ENCODE peak calls at places on chromosomes 12 and 14, in five cellular contexts. Y is tibial artery, F is thoracic aorta, J is cardiac fibroblast, H is body of pancreas. A is an unnamed sample.

GRCh38 chr14:65330416-65330815 is 82.1 kb upstream of the FUT8 start:
- DNase-seq in Y (no peak), J (no peak), H (no peak), F (no peak), A (no peak)

GRCh38 chr12:52207895-52208294 is 16.1 kb upstream of the KRT80 start:
- DNase-seq in F (no peak), Y (peak), J (peak), H (peak), A (no peak)

GRCh38 chr14:102264775-102265174 is 40.2 kb downstream of the MOK start:
- DNase-seq in Y (no peak), F (no peak), J (no peak), H (peak), A (no peak)

GRCh38 chr12:111271674-111272418 is 97.0 kb downstream of the PHETA1 start:
- DNase-seq in Y (no peak), H (no peak), J (peak), F (no peak), A (no peak)

GRCh38 chr14:52048641-52049204 is 20.1 kb downstream of the NID2 start:
- DNase-seq in H (no peak), F (no peak), Y (peak), J (no peak), A (no peak)

GRCh38 chr12:4250691-4251090 is 22.9 kb upstream of the CCND2 start:
- DNase-seq in H (no peak), Y (no peak), J (no peak), F (no peak), A (no peak)

GRCh38 chr14:49767473-49768300 is at the start of gene KLHDC2:
- DNase-seq in H (peak), J (peak), F (peak), Y (peak), A (peak)

GRCh38 chr12:26699237-26699636 is 133.8 kb downstream of the ITPR2 start:
- DNase-seq in H (no peak), Y (no peak), J (peak), F (no peak), A (no peak)

GRCh38 chr12:89206375-89206774 is 145.9 kb downstream of the DUSP6 start:
- DNase-seq in Y (no peak), H (no peak), F (no peak), J (no peak), A (no peak)

GRCh38 chr14:36047912-36048311 is 128.6 kb downstream of the PTCSC3 start:
- DNase-seq in F (no peak), H (no peak), J (no peak), Y (no peak), A (no peak)

GRCh38 chr14:32366995-32367394 is 37.9 kb downstream of the AKAP6 start:
- DNase-seq in Y (no peak), F (no peak), H (no peak), J (peak), A (no peak)

GRCh38 chr14:92819011-92819410 is 24.9 kb downstream of the GOLGA5 start:
- DNase-seq in Y (no peak), H (no peak), J (no peak), F (no peak), A (no peak)

GRCh38 chr14:38208825-38209562 is 1.3 kb downstream of the SSTR1 start:
- DNase-seq in Y (peak), F (no peak), J (peak), H (peak), A (no peak)

GRCh38 chr12:14948672-14949071 is 10.3 kb upstream of the ERP27 start:
- DNase-seq in H (peak), Y (peak), J (peak), F (peak), A (peak)

GRCh38 chr14:63760014-63760413 is 32.1 kb upstream of the SGPP1 start:
- DNase-seq in Y (no peak), H (no peak), J (no peak), F (no peak), A (peak)

GRCh38 chr12:22287056-22287455 is 47.5 kb downstream of the ST8SIA1 start:
- DNase-seq in Y (no peak), J (no peak), H (no peak), F (no peak), A (no peak)

GRCh38 chr14:85437143-85437542 is 92.8 kb upstream of the FLRT2 start:
- DNase-seq in Y (no peak), H (peak), F (no peak), J (peak), A (no peak)

GRCh38 chr12:25959069-25959961 is 833 bp downstream of the RASSF8 start:
- DNase-seq in F (peak), H (peak), J (peak), Y (peak), A (peak)

GRCh38 chr12:29616664-29617409 is 119.4 kb upstream of the OVCH1 start:
- DNase-seq in J (peak), F (no peak), H (no peak), Y (no peak), A (no peak)

GRCh38 chr12:15706010-15706676 is 83.0 kb downstream of the EPS8 start:
- DNase-seq in Y (no peak), J (no peak), F (no peak), H (no peak), A (no peak)

GRCh38 chr12:65943388-65944137 is 119.3 kb downstream of the HMGA2 start:
- DNase-seq in H (no peak), F (no peak), Y (no peak), J (no peak), A (no peak)
- TF ChIP-seq CTCF in H (no peak), F (no peak), Y (no peak), J (peak), A (no peak)

DNA sequence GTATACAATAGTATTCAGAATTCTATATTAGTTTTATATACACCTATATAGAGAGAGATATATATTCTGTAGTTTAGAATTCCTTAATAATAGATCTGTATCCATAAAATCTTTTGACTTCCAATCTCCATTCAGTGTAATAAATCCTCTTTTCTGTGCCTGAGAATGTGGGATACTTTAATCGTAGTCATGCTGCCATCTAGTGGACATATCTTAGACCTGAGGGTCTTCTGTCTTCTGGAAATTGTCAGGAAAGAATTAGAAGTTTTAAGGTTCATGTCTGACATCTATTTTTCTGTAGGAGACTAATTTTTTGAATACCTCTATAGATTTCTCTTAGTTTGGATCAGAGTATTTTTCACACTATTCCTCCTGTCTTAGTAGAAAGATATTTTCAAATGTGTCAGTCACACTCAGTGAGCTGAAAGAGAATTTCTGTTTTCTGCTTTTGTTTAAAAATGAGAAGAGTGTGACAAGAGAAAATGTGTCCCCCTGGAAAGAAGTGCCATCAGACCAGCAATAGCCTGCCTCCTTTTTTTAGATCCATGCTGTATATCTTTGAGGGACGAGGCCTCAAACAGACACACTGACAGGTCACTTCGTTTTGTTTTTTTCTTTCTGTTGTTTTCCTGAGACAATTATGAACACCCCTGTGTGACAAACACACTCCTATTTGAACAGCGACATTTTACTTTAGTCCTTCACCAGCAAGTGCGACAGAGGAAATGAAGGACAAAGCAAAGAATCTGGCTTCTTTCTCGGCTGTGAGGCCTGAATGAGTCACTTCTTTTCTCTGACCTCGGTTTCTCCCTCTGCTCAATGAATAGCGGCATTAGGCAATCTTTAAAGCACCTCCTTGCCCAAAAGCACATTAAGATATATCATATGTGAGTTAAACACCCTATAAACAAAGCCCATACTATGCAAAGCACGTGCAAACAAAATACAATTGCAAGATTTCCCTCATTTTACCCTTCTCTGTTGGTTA is 96.3 kb downstream of the GALC start:
- DNase-seq in H (peak), Y (no peak), F (no peak), J (peak), A (peak)
- TF ChIP-seq CTCF in H (peak), Y (peak), F (peak), J (peak), A (peak)

GRCh38 chr14:105647784-105648608 is 121.6 kb downstream of the TMEM121 start:
- DNase-seq in J (no peak), Y (no peak), F (no peak), H (no peak), A (no peak)
- TF ChIP-seq CTCF in J (no peak), Y (no peak), F (no peak), H (no peak), A (no peak)

DNA sequence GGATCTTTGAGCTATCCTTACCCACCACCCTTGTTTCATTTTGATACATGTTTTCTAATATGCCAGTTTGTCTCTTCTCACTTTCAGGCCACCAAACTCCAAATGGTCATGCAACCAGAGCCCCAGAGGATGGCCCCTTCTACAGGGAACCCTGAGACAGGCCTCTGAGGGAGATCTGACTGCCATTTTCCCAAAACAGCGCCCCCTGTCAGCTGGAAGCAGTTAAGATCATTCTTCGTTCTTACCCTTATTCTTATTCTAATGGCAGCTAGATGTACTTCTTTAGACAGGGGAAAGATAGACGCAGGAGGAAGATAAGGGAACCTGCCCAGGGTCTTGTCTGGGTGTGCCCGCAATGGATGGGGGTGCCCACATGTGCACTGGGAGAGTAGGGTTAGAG is 38.4 kb downstream of the C12orf56 start:
- DNase-seq in J (no peak), H (no peak), Y (no peak), F (no peak), A (no peak)
- TF ChIP-seq CTCF in J (no peak), H (no peak), Y (no peak), F (no peak), A (no peak)

DNA sequence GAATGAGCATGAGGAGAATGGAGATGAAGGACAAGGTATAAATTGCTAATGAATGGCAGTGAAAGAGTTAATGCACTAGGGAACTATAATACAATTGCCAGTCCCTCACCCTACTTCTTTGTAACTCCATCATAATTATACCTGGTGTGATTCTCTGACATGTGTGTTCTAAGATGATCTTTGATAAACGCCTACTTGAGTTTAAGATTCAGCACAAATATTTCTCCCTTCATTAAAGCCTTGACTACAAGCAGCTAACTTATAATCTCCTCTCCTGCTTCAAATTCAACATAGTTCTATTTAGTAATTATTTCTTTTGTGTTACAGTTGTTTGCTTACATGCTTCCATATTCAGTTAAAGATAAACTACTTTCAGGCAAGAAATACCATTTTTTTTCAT is 9.7 kb upstream of the CLEC2A start:
- DNase-seq in F (no peak), Y (no peak), H (no peak), J (no peak), A (no peak)
- TF ChIP-seq CTCF in F (no peak), Y (no peak), H (no peak), J (no peak), A (no peak)

DNA sequence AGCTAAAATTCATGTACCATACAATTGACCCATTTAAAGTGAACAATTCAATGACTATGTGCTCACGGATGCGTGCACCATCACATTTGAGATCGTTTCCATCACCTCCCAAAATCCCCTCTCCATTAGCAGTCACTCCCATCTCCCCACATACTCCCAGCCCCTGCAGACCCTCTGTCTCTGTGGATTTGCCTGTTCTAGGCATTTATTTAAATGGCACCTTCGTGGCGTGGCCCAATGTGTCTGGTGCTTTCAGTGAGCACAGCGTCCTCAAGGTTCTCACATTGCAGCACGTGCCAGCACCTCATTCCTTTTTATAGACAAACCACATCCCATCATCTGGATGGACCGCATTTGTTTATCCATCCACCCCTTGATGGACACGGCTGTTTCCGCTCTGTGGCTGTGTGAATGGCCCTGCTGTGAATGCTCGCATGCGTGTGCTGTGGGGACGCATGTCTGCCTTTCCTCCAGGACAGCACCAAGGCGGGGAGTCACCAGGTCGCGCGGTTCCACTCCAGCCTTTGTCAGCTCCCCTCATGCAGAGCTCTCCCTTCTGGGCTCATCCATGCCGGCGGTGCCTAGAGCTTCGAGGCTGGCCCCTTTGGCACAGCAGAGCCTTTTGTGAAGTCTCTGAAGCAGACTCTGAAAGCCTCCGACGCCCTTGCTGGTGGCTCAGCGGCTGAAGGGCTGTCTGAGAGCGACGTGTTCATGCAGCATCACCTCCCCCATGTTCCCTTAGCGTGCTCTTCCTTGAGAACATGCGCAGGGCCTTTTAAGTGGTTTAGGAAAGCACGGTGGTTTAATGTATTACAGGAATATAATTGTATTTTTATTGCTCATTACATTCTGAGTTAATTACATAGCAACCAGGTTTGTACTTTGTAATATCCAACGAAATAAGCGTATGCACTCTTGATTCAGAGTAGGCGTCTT is 184.4 kb downstream of the KIF26A start:
- DNase-seq in H (no peak), Y (no peak), F (no peak), J (no peak), A (no peak)
- TF ChIP-seq CTCF in H (no peak), Y (no peak), F (no peak), J (no peak), A (no peak)

DNA sequence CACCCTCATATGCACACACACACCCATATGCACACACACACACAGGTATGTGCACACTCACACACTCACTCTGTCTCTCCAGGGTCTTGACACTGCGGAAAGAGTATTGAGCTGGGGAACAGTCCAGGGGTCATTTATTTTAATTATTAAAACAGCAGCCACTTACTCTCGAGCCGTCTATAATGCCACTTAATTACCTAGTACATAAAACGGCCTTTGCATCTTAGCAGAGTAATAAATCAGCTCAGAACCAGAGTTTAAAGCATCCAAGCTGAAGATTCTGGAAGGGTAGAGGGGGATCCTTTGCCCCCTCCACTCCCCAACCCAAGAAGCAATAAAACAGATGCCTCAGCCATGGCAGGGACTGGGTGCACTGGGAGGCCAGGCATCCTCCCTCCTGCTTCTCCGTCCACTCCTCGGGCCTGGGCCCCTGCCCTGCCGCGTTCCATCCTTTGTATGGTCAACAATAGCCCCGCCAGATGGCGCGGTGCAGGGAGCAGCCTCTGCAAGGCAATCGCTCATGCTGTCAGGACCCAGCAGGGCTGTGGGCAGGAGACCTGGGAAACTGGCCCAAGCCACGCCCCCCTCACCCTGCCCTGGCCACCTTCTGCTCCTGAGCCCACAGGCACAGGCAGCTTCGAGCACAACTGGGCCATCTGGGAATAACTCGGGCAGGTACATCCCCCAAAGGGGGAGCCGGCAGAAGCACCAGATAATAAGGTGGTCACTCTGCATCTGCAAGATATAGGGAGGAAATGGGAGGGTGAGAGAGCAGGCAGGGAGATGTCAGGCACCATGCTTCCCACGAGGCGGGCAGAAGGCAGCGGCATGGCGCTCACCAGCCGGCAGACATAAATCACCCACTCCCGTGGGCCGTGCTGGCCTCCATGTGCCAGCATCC is 40.9 kb downstream of the CCDC85C start:
- DNase-seq in H (peak), Y (no peak), F (no peak), J (peak), A (no peak)
- TF ChIP-seq CTCF in H (no peak), Y (peak), F (peak), J (peak), A (no peak)

A was measured in GM20000.